ENCODE peak calls at places on chromosome X, in four cellular contexts. O is endodermal cell, R is sigmoid colon, M is foreskin fibroblast. U is an unnamed sample.

GRCh38 chrX:45850197-45850774 is 649.6 kb upstream of the DIPK2B start:
- DNase-seq in O (peak), R (no peak), M (no peak), U (no peak)

GRCh38 chrX:153924149-153924861 is 1.8 kb downstream of the ARHGAP4 start:
- DNase-seq in O (no peak), R (no peak), M (peak), U (no peak)

GRCh38 chrX:1026263-1027015 is 186.0 kb downstream of the CRLF2 start:
- DNase-seq in O (no peak), R (no peak), M (no peak), U (no peak)

GRCh38 chrX:123818243-123818642 is 41.6 kb upstream of the XIAP start:
- DNase-seq in O (no peak), R (no peak), M (peak), U (no peak)

GRCh38 chrX:53686151-53686885 is at the start of gene HUWE1:
- DNase-seq in O (peak), R (peak), M (peak), U (no peak)

GRCh38 chrX:123736333-123736921 is 3.6 kb upstream of the THOC2 start:
- DNase-seq in O (no peak), R (no peak), M (peak), U (peak)

GRCh38 chrX:1316527-1316926 is 20.1 kb upstream of the IL3RA start:
- DNase-seq in O (no peak), R (peak), M (no peak), U (peak)

GRCh38 chrX:56833626-56834025 is 104.6 kb downstream of the NBDY start:
- DNase-seq in O (no peak), R (no peak), M (no peak), U (no peak)

GRCh38 chrX:53263597-53264094 is 17.7 kb downstream of the IQSEC2 start:
- DNase-seq in O (no peak), R (no peak), M (peak), U (no peak)

GRCh38 chrX:151753313-151754041 is 18.9 kb downstream of the CNGA2 start:
- DNase-seq in O (peak), R (peak), M (peak), U (no peak)

GRCh38 chrX:49995795-49996455 is 73.5 kb downstream of the CLCN5 start:
- DNase-seq in O (no peak), R (no peak), M (no peak), U (no peak)

GRCh38 chrX:45295587-45295986 is 94.9 kb upstream of the DIPK2B start:
- DNase-seq in O (no peak), R (no peak), M (peak), U (peak)

GRCh38 chrX:2577844-2578444 is 77.2 kb upstream of the DHRSX start:
- DNase-seq in O (no peak), R (no peak), M (no peak), U (no peak)

GRCh38 chrX:1012678-1013300 is 199.7 kb downstream of the CRLF2 start:
- DNase-seq in O (peak), R (no peak), M (no peak), U (no peak)

GRCh38 chrX:120560405-120560841 is 339 bp downstream of the CUL4B start:
- DNase-seq in O (no peak), R (peak), M (no peak), U (no peak)

GRCh38 chrX:140608111-140608510 is 101.4 kb upstream of the LINC00632 start:
- DNase-seq in O (no peak), R (no peak), M (no peak), U (no peak)

GRCh38 chrX:55710701-55711100 is 6.8 kb upstream of the RRAGB start:
- DNase-seq in O (no peak), R (no peak), M (peak), U (no peak)

GRCh38 chrX:10750581-10750980 is 130.2 kb upstream of the MID1 start:
- DNase-seq in O (no peak), R (no peak), M (no peak), U (no peak)

GRCh38 chrX:15177316-15177715 is 92.6 kb downstream of the ASB9 start:
- DNase-seq in O (no peak), R (no peak), M (no peak), U (no peak)

GRCh38 chrX:117969337-117969736 is 147.3 kb downstream of the KLHL13 start:
- DNase-seq in O (no peak), R (no peak), M (no peak), U (no peak)

GRCh38 chrX:54785901-54786300 is 12.2 kb downstream of the ITIH6 start:
- DNase-seq in O (peak), R (no peak), M (no peak), U (no peak)

GRCh38 chrX:72346306-72346949 is 40.7 kb upstream of the CITED1 start:
- DNase-seq in O (peak), R (no peak), M (no peak), U (no peak)

GRCh38 chrX:80807606-80808159 is 2.0 kb downstream of the BRWD3 start:
- DNase-seq in O (no peak), R (no peak), M (no peak), U (peak)

GRCh38 chrX:155682834-155683233 is 70.1 kb upstream of the TMLHE start:
- DNase-seq in O (no peak), R (no peak), M (no peak), U (no peak)

GRCh38 chrX:109782994-109783711 is 50.1 kb upstream of the ACSL4 start:
- DNase-seq in O (no peak), R (no peak), M (no peak), U (no peak)

GRCh38 chrX:38220024-38220935 is at the start of gene SRPX:
- DNase-seq in O (peak), R (peak), M (no peak), U (peak)
- TF ChIP-seq CTCF in O (peak), R (no peak), M (peak), U (peak)

GRCh38 chrX:40189018-40189417 is 91.3 kb upstream of the BCOR start:
- DNase-seq in O (no peak), R (no peak), M (peak), U (no peak)

GRCh38 chrX:40195368-40195767 is 97.6 kb upstream of the BCOR start:
- DNase-seq in O (no peak), R (no peak), M (no peak), U (no peak)

GRCh38 chrX:40184968-40185367 is 87.2 kb upstream of the BCOR start:
- DNase-seq in O (no peak), R (no peak), M (no peak), U (no peak)

GRCh38 chrX:40192196-40192595 is 94.4 kb upstream of the BCOR start:
- DNase-seq in O (no peak), R (no peak), M (no peak), U (no peak)

GRCh38 chrX:40189621-40190020 is 91.9 kb upstream of the BCOR start:
- DNase-seq in O (no peak), R (no peak), M (no peak), U (no peak)
- H3K4me3 ChIP-seq in O (no peak), R (no peak), M (no peak), U (no peak)

GRCh38 chrX:40647307-40648197 is at the start of gene CXorf38:
- DNase-seq in O (peak), R (peak), M (peak), U (peak)
- TF ChIP-seq CTCF in O (peak), R (no peak), M (no peak), U (no peak)

GRCh38 chrX:131745942-131746489 is 202.1 kb downstream of the OR13H1 start:
- DNase-seq in O (no peak), R (no peak), M (no peak), U (no peak)

GRCh38 chrX:131752493-131753198 is 208.8 kb downstream of the OR13H1 start:
- DNase-seq in O (no peak), R (peak), M (no peak), U (no peak)

GRCh38 chrX:131746491-131746968 is 202.7 kb downstream of the OR13H1 start:
- DNase-seq in O (peak), R (peak), M (no peak), U (no peak)

GRCh38 chrX:131747173-131747572 is 203.3 kb downstream of the OR13H1 start:
- DNase-seq in O (no peak), R (peak), M (no peak), U (no peak)
- H3K4me3 ChIP-seq in O (no peak), R (no peak), M (no peak), U (no peak)